ENCODE peak calls at places on chromosomes 4 and X, in nine cellular contexts. F, G, I, N, Y, J, D, T and O are unnamed samples.

GRCh38 chr4:120636120-120636630 is 286.4 kb downstream of the PRDM5 start:
- DNase-seq in Y (no peak), I (no peak), F (no peak), G (no peak), D (no peak), N (no peak), T (no peak), J (no peak), O (no peak)

GRCh38 chr4:81215219-81215892 is at the start of gene PRKG2:
- DNase-seq in N (no peak), G (peak; percentile 13), F (no peak), J (peak; percentile 20), Y (peak; percentile 43), T (no peak), D (peak; percentile 59), I (no peak), O (no peak)

GRCh38 chr4:40453912-40454311 is 118.8 kb downstream of the CHRNA9 start:
- DNase-seq in F (no peak), J (no peak), D (no peak), I (no peak), N (no peak), T (no peak), G (no peak), Y (no peak), O (no peak)

GRCh38 chr4:145956288-145956890 is 17.8 kb upstream of the ZNF827 start:
- DNase-seq in D (peak; percentile 60), N (no peak), F (peak; percentile 11), I (peak; percentile 43), J (peak; percentile 50), G (peak; percentile 58), T (peak; percentile 44), Y (no peak), O (no peak)

GRCh38 chr4:122503214-122503613 is 46.7 kb upstream of the IL2 start:
- DNase-seq in F (no peak), J (no peak), Y (no peak), I (peak; percentile 8), D (peak; percentile 23), T (no peak), N (no peak), G (no peak), O (no peak)

GRCh38 chrX:148043456-148043855 is 62.3 kb downstream of the FMR1NB start:
- DNase-seq in Y (no peak), I (peak; percentile 10), D (peak; percentile 10), F (no peak), N (no peak), T (peak; percentile 48), J (no peak), G (no peak), O (no peak)

GRCh38 chr4:120723986-120724385 is 198.5 kb downstream of the PRDM5 start:
- DNase-seq in N (no peak), F (no peak), J (no peak), D (peak; percentile 54), Y (no peak), G (no peak), T (peak; percentile 19), I (peak; percentile 21), O (no peak)

GRCh38 chr4:98345838-98346237 is 84.7 kb downstream of the RAP1GDS1 start:
- DNase-seq in N (no peak), I (no peak), G (no peak), T (no peak), F (no peak), D (no peak), J (no peak), Y (no peak), O (no peak)

GRCh38 chr4:963276-964225 is 9.8 kb downstream of the DGKQ start:
- DNase-seq in G (no peak), Y (no peak), F (no peak), N (no peak), J (no peak), D (no peak), I (no peak), T (no peak), O (no peak)

GRCh38 chr4:187996502-187997177 is 1.1 kb downstream of the ZFP42 start:
- DNase-seq in I (no peak), F (no peak), G (no peak), D (peak; percentile 27), T (no peak), Y (no peak), J (no peak), N (no peak), O (no peak)

GRCh38 chr4:184282251-184282713 is 64.6 kb upstream of the ENPP6 start:
- DNase-seq in G (peak; percentile 28), D (no peak), T (peak; percentile 82), I (no peak), N (no peak), F (peak; percentile 11), Y (no peak), J (peak; percentile 75), O (no peak)

GRCh38 chr4:1201851-1202525 is 29.6 kb upstream of the SPON2 start:
- DNase-seq in F (peak; percentile 72), Y (peak; percentile 60), T (no peak), J (peak; percentile 53), N (peak; percentile 39), I (no peak), D (peak; percentile 95), G (no peak), O (peak; percentile 43)

GRCh38 chr4:95361696-95361965 is 187.1 kb downstream of the UNC5C start:
- DNase-seq in G (no peak), N (no peak), Y (no peak), T (no peak), I (no peak), F (no peak), D (no peak), J (no peak), O (no peak)

GRCh38 chr4:95362066-95362465 is 186.7 kb downstream of the UNC5C start:
- DNase-seq in D (no peak), F (no peak), J (no peak), Y (no peak), G (no peak), I (no peak), N (no peak), T (no peak), O (no peak)

GRCh38 chr4:95363966-95364365 is 184.8 kb downstream of the UNC5C start:
- DNase-seq in T (peak; percentile 4), D (peak; percentile 17), J (no peak), N (no peak), I (peak; percentile 13), G (no peak), Y (no peak), F (no peak), O (no peak)

GRCh38 chr4:95363579-95363965 is 185.2 kb downstream of the UNC5C start:
- DNase-seq in D (no peak), F (no peak), N (no peak), J (no peak), I (no peak), G (no peak), Y (no peak), T (no peak), O (no peak)

DNA sequence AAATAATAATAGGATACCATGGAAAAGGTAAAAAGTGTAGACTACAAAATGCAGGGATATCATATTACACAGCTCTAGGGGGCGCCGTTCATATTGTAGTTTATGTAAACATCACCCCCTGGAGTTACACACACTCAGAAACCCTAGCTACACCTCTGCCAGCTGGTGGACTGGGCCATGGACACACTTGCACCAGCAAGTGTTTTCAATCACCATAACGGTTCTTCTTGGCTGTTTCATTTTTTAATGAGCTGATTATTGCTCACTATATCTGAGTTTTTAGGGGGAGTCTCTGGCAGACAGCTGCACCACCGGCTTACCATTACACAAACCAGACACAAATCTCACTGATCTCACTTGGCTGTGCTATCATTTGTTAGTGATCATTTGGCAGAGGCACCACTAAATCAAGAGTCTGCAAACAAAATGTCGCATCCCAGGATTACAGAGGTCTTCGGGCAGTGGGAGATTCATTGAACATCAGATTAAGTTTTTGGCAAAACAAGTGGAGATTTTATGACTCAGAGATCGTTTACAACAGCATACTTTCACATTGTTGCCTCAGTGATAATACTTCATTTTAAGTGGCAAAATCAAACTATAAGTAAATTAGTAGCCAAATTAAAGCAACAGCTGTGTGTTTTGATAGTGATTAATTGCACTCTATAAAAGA is 185.7 kb downstream of the UNC5C start:
- DNase-seq in T (peak; percentile 4), N (no peak), G (peak; percentile 19), F (no peak), D (peak; percentile 67), J (peak; percentile 19), Y (no peak), I (peak; percentile 35), O (no peak)
- TF ChIP-seq CTCF in T (peak; percentile 6), N (no peak), G (peak; percentile 43), F (no peak), D (peak; percentile 50), J (no peak), Y (no peak), I (peak; percentile 22), O (peak; percentile 54)

GRCh38 chr4:175891863-175892262 is 79.8 kb upstream of the GPM6A start:
- DNase-seq in F (no peak), D (peak; percentile 12), T (peak; percentile 39), G (no peak), J (no peak), Y (no peak), N (no peak), I (peak; percentile 0), O (no peak)
- TF ChIP-seq CTCF in F (no peak), D (peak; percentile 8), T (no peak), G (peak; percentile 36), J (no peak), Y (peak; percentile 14), N (no peak), I (peak; percentile 5), O (peak; percentile 67)

DNA sequence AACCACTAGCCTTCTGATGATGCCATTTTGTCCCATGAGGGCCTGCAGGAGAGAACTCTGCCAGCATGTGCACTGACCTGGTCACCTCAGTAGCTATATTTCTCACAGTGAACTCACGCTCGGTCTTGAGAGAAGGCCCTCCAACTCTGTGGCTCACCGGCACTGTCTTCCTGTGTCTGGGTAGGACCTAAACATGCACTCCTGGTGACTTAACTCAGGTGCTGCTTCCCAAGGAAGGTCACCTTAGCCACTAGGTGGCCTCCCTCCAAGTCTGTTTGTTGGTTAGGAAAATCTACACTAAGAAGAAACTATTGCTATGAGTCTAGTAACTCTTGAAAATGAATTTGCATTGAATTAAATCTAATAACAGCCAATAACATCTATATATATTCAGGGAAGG is 24.8 kb downstream of the TLR10 start:
- DNase-seq in N (no peak), Y (no peak), T (peak; percentile 56), D (no peak), I (no peak), J (no peak), F (no peak), G (no peak), O (no peak)
- TF ChIP-seq CTCF in N (no peak), Y (peak; percentile 10), T (peak; percentile 62), D (peak; percentile 10), I (peak; percentile 6), J (peak; percentile 32), F (peak; percentile 35), G (no peak), O (peak; percentile 29)

GRCh38 chr4:14149469-14150030 is 522.0 kb upstream of the BOD1L1 start:
- DNase-seq in G (no peak), D (peak; percentile 46), Y (no peak), T (no peak), I (peak; percentile 53), N (no peak), F (no peak), J (no peak), O (no peak)

DNA sequence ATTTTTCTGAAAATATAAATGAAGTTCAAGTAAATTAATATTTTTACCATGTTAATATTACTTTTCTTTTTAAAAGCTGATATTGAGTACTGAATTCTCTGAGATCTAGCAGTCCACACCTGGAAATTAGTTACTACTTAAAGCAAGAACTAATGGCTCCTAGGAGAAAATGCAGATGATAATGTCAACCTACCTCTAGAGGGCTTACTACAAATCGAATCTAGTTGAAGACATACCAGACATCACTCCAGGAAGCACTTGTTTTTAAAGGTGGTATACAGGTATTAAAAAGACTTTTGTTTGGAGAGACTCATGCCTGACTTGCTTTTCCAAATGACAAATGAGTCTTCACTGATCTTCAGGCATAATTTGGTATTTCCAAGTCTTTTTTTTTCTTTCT is 516.4 kb upstream of the BOD1L1 start:
- DNase-seq in G (no peak), T (peak; percentile 24), I (no peak), J (no peak), N (no peak), D (no peak), Y (no peak), F (no peak), O (no peak)
- TF ChIP-seq CTCF in G (peak; percentile 13), T (peak; percentile 25), I (no peak), J (no peak), N (no peak), D (peak; percentile 2), Y (no peak), F (no peak), O (peak; percentile 32)